ENCODE peak calls at places on chromosomes 3 and 15, in six cellular contexts. E is stomach, X is osteocyte, Y is LoVo, I is Right ventricle myocardium superior, B is endothelial cell. U is an unnamed sample.

GRCh38 chr15:74866090-74866489 is 7.1 kb downstream of the SCAMP2 start:
- DNase-seq in E (no peak), X (no peak), Y (no peak), I (peak; percentile 22), B (no peak), U (no peak)

GRCh38 chr3:171497546-171497945 is 37.3 kb upstream of the TNIK start:
- DNase-seq in E (no peak), X (no peak), Y (no peak), I (no peak), B (no peak), U (no peak)

GRCh38 chr3:54122802-54123537 is 618 bp downstream of the CACNA2D3 start:
- DNase-seq in E (no peak), X (peak; percentile 57), Y (no peak), I (no peak), B (no peak), U (no peak)

GRCh38 chr3:128969993-128970740 is 23.7 kb downstream of the CFAP92 start:
- DNase-seq in E (peak; percentile 51), X (no peak), Y (peak; percentile 53), I (peak; percentile 52), B (peak; percentile 55), U (peak; percentile 18)

GRCh38 chr15:72319360-72319984 is 485 bp downstream of the CELF6 start:
- DNase-seq in E (peak; percentile 75), X (peak; percentile 91), Y (peak; percentile 68), I (peak; percentile 84), B (peak; percentile 88), U (peak; percentile 52)

GRCh38 chr15:73375755-73376305 is 7.1 kb upstream of the HCN4 start:
- DNase-seq in E (no peak), X (no peak), Y (no peak), I (peak; percentile 61), B (no peak), U (no peak)

GRCh38 chr15:67063689-67064606 is 1.5 kb upstream of the SMAD3 start:
- DNase-seq in E (peak; percentile 55), X (no peak), Y (peak; percentile 85), I (no peak), B (peak; percentile 26), U (peak; percentile 30)

GRCh38 chr3:39137991-39138803 is 15.2 kb downstream of the CSRNP1 start:
- DNase-seq in E (no peak), X (no peak), Y (no peak), I (no peak), B (no peak), U (no peak)

GRCh38 chr3:189132125-189132744 is 39.5 kb upstream of the TPRG1 start:
- DNase-seq in E (peak; percentile 45), X (no peak), Y (peak; percentile 89), I (peak; percentile 57), B (no peak), U (peak; percentile 51)

GRCh38 chr3:195230244-195230643 is 40.7 kb downstream of the XXYLT1 start:
- DNase-seq in E (no peak), X (no peak), Y (no peak), I (no peak), B (no peak), U (no peak)

GRCh38 chr3:42711491-42712343 is 9.1 kb upstream of the HHATL start:
- DNase-seq in E (no peak), X (peak; percentile 72), Y (no peak), I (no peak), B (no peak), U (no peak)

GRCh38 chr3:151837057-151837456 is 23.1 kb downstream of the AADAC start:
- DNase-seq in E (no peak), X (no peak), Y (peak; percentile 75), I (no peak), B (no peak), U (no peak)

GRCh38 chr15:85280203-85280602 is 100.2 kb upstream of the AKAP13 start:
- DNase-seq in E (no peak), X (no peak), Y (no peak), I (no peak), B (no peak), U (no peak)

GRCh38 chr15:36029606-36030005 is 483.6 kb upstream of the DPH6 start:
- DNase-seq in E (no peak), X (no peak), Y (no peak), I (no peak), B (no peak), U (no peak)

GRCh38 chr3:31610700-31611275 is 78.1 kb downstream of the STT3B start:
- DNase-seq in E (no peak), X (no peak), Y (peak; percentile 14), I (no peak), B (peak; percentile 14), U (no peak)